ENCODE peak calls at places on chromosomes 1 and 21, in eight cellular contexts. M is activated naive CD8-positive, alpha-beta T cell treated with anti-CD3 and anti-CD28 coated beads, Interleukin-2, amount 10 ng/mL, durations not matched to agents 7 days and 5 days; H is WTC11; Z is lower leg skin; S is stimulated activated CD8-positive, alpha-beta memory T cell treated with anti-CD3 and anti-CD28 coated beads, Interleukin-15, amount 100 ng/mL, for 24 hours; O is activated T-helper 9 cell treated with anti-CD3 and anti-CD28 coated beads, Interleukin-2, amount 50 U/mL, for 16 hours; L is breast epithelium; P is Kasumi-1. I is an unnamed sample.

GRCh38 chr1:235423214-235423652 is 56.0 kb downstream of the TBCE start:
- DNase-seq in M (peak; percentile 43), H (no peak), Z (no peak), S (no peak), O (no peak), L (no peak), P (peak; percentile 37), I (peak; percentile 26)

GRCh38 chr1:234875328-234875952 is 253.2 kb downstream of the TOMM20 start:
- DNase-seq in M (no peak), H (no peak), Z (no peak), S (no peak), O (no peak), L (peak; percentile 85), P (no peak), I (no peak)

GRCh38 chr1:5933676-5934057 is 58.6 kb downstream of the NPHP4 start:
- DNase-seq in M (no peak), H (no peak), Z (no peak), S (no peak), O (no peak), L (no peak), P (no peak), I (no peak)

GRCh38 chr1:170932236-170932635 is 3.1 kb upstream of the MROH9 start:
- DNase-seq in M (no peak), H (no peak), Z (no peak), S (no peak), O (no peak), L (no peak), P (no peak), I (no peak)

GRCh38 chr1:12230549-12231275 is 882 bp downstream of the VPS13D start:
- DNase-seq in M (no peak), H (peak; percentile 36), Z (no peak), S (no peak), O (no peak), L (peak; percentile 59), P (no peak), I (peak; percentile 81)

GRCh38 chr1:114551400-114551799 is 30.0 kb downstream of the BCAS2 start:
- DNase-seq in M (no peak), H (no peak), Z (no peak), S (no peak), O (no peak), L (no peak), P (no peak), I (no peak)

GRCh38 chr1:201883786-201884185 is 4.9 kb upstream of the SHISA4 start:
- DNase-seq in M (no peak), H (no peak), Z (peak; percentile 56), S (no peak), O (no peak), L (no peak), P (peak; percentile 87), I (peak; percentile 18)

GRCh38 chr1:22861764-22862440 is 110.8 kb downstream of the LACTBL1 start:
- DNase-seq in M (no peak), H (peak; percentile 58), Z (no peak), S (no peak), O (no peak), L (no peak), P (no peak), I (peak; percentile 87)

GRCh38 chr1:224789311-224789710 is 140.2 kb upstream of the DNAH14 start:
- DNase-seq in M (no peak), H (no peak), Z (no peak), S (no peak), O (no peak), L (no peak), P (no peak), I (no peak)

GRCh38 chr1:115677172-115677542 is 35.4 kb downstream of the VANGL1 start:
- DNase-seq in M (no peak), H (no peak), Z (no peak), S (no peak), O (no peak), L (no peak), P (no peak), I (no peak)

GRCh38 chr1:184635347-184636155 is 119.1 kb downstream of the EDEM3 start:
- DNase-seq in M (no peak), H (no peak), Z (no peak), S (no peak), O (no peak), L (no peak), P (no peak), I (no peak)

GRCh38 chr1:160904783-160905616 is 20.0 kb upstream of the ITLN1 start:
- DNase-seq in M (no peak), H (no peak), Z (no peak), S (no peak), O (no peak), L (no peak), P (no peak), I (no peak)

GRCh38 chr1:43651188-43651587 is 1.2 kb downstream of the KDM4A start:
- DNase-seq in M (no peak), H (no peak), Z (no peak), S (no peak), O (no peak), L (no peak), P (no peak), I (peak; percentile 13)

GRCh38 chr1:98059616-98060015 is 138.8 kb upstream of the DPYD start:
- DNase-seq in M (no peak), H (no peak), Z (no peak), S (no peak), O (no peak), L (no peak), P (no peak), I (no peak)

GRCh38 chr1:153888518-153888917 is 34.3 kb downstream of the GATAD2B start:
- DNase-seq in M (no peak), H (no peak), Z (no peak), S (no peak), O (no peak), L (no peak), P (no peak), I (no peak)

GRCh38 chr1:208235983-208236761 is 8.0 kb downstream of the PLXNA2 start:
- DNase-seq in M (no peak), H (no peak), Z (no peak), S (no peak), O (no peak), L (no peak), P (peak; percentile 49), I (no peak)

GRCh38 chr1:204872262-204872881 is 1.7 kb downstream of the NFASC start:
- DNase-seq in M (no peak), H (no peak), Z (no peak), S (no peak), O (no peak), L (no peak), P (no peak), I (no peak)

GRCh38 chr1:43309626-43310025 is 8.8 kb downstream of the TIE1 start:
- DNase-seq in M (no peak), H (no peak), Z (no peak), S (no peak), O (no peak), L (peak; percentile 28), P (no peak), I (no peak)

GRCh38 chr1:222712253-222713090 is at the start of the genes AIDA and BROX:
- DNase-seq in M (peak; percentile 98), H (peak; percentile 94), Z (peak; percentile 92), S (peak; percentile 94), O (peak; percentile 92), L (peak; percentile 96), P (peak; percentile 77), I (peak; percentile 95)

GRCh38 chr1:234212764-234213406 is 160.4 kb upstream of the COA6 start:
- DNase-seq in M (peak; percentile 55), H (peak; percentile 43), Z (no peak), S (no peak), O (no peak), L (no peak), P (peak; percentile 81), I (peak; percentile 82)

GRCh38 chr1:65178235-65178634 is 30.2 kb downstream of the AK4 start:
- DNase-seq in M (no peak), H (no peak), Z (no peak), S (no peak), O (no peak), L (no peak), P (no peak), I (no peak)

GRCh38 chr1:45673956-45674355 is 12.4 kb downstream of the GPBP1L1 start:
- DNase-seq in M (no peak), H (no peak), Z (no peak), S (no peak), O (no peak), L (no peak), P (no peak), I (no peak)

GRCh38 chr1:21818661-21819060 is 6.6 kb downstream of the LDLRAD2 start:
- DNase-seq in M (no peak), H (peak; percentile 68), Z (no peak), S (peak; percentile 12), O (peak; percentile 10), L (no peak), P (peak; percentile 80), I (peak; percentile 100)

GRCh38 chr1:167186198-167186750 is 34.4 kb upstream of the POU2F1 start:
- DNase-seq in M (no peak), H (no peak), Z (no peak), S (no peak), O (no peak), L (no peak), P (no peak), I (no peak)

GRCh38 chr21:31693222-31693621 is 33.7 kb downstream of the SOD1 start:
- DNase-seq in M (no peak), H (no peak), Z (no peak), S (no peak), O (no peak), L (no peak), P (no peak), I (no peak)

GRCh38 chr1:221672160-221672762 is 69.6 kb downstream of the DUSP10 start:
- DNase-seq in M (no peak), H (no peak), Z (no peak), S (no peak), O (no peak), L (no peak), P (no peak), I (no peak)

GRCh38 chr1:67149179-67149770 is 14.5 kb upstream of the C1orf141 start:
- DNase-seq in M (peak; percentile 50), H (peak; percentile 67), Z (peak; percentile 62), S (no peak), O (peak; percentile 28), L (peak; percentile 58), P (peak; percentile 94), I (peak; percentile 65)

GRCh38 chr1:1079408-1080121 is 5.5 kb upstream of the RNF223 start:
- DNase-seq in M (peak; percentile 59), H (peak; percentile 65), Z (no peak), S (no peak), O (peak; percentile 33), L (peak; percentile 92), P (peak; percentile 36), I (peak; percentile 95)

GRCh38 chr1:76862447-76862846 is 4.8 kb upstream of the ST6GALNAC5 start:
- DNase-seq in M (no peak), H (no peak), Z (no peak), S (no peak), O (no peak), L (no peak), P (no peak), I (no peak)

GRCh38 chr1:7853341-7854026 is 619 bp upstream of the UTS2 start:
- DNase-seq in M (no peak), H (no peak), Z (no peak), S (no peak), O (no peak), L (no peak), P (no peak), I (no peak)

GRCh38 chr21:42619841-42620240 is 33.6 kb upstream of the PDE9A start:
- DNase-seq in M (no peak), H (no peak), Z (no peak), S (no peak), O (no peak), L (no peak), P (no peak), I (no peak)

GRCh38 chr1:21633992-21634475 is 35.1 kb downstream of the RAP1GAP start:
- DNase-seq in M (no peak), H (no peak), Z (no peak), S (no peak), O (no peak), L (peak; percentile 88), P (no peak), I (no peak)

GRCh38 chr1:32953495-32953894 is 11.1 kb downstream of the RNF19B start:
- DNase-seq in M (no peak), H (no peak), Z (no peak), S (no peak), O (no peak), L (no peak), P (no peak), I (no peak)

GRCh38 chr1:35573776-35574654 is 901 bp downstream of the TFAP2E start:
- DNase-seq in M (no peak), H (peak; percentile 47), Z (no peak), S (no peak), O (no peak), L (peak; percentile 42), P (no peak), I (peak; percentile 86)